ENCODE peak calls at places on chromosomes 1 and 21, in eight cellular contexts. One of them, this sample, is unnamed.

GRCh38 chr1:246492611-246493245 is 14.4 kb downstream of the SMYD3 start:
- DNase-seq in A549: peak
- DNase-seq in spleen: no peak
- DNase-seq in WERI-Rb-1: peak
- DNase-seq in cardiac fibroblast: peak
- DNase-seq in foreskin fibroblast: peak
- DNase-seq in AG04450: peak
- DNase-seq in nephron progenitor cell: peak
- DNase-seq in this sample: peak

GRCh38 chr1:169604781-169605560 is 18.7 kb upstream of the F5 start:
- DNase-seq in A549: no peak
- DNase-seq in spleen: peak
- DNase-seq in WERI-Rb-1: no peak
- DNase-seq in cardiac fibroblast: no peak
- DNase-seq in foreskin fibroblast: no peak
- DNase-seq in AG04450: no peak
- DNase-seq in nephron progenitor cell: no peak
- DNase-seq in this sample: no peak

GRCh38 chr1:64514197-64514765 is 44.4 kb downstream of the CACHD1 start:
- DNase-seq in A549: no peak
- DNase-seq in spleen: no peak
- DNase-seq in WERI-Rb-1: no peak
- DNase-seq in cardiac fibroblast: peak
- DNase-seq in foreskin fibroblast: peak
- DNase-seq in AG04450: peak
- DNase-seq in nephron progenitor cell: no peak
- DNase-seq in this sample: no peak

GRCh38 chr1:5770981-5771765 is 221.1 kb downstream of the NPHP4 start:
- DNase-seq in A549: no peak
- DNase-seq in spleen: no peak
- DNase-seq in WERI-Rb-1: peak
- DNase-seq in cardiac fibroblast: no peak
- DNase-seq in foreskin fibroblast: peak
- DNase-seq in AG04450: no peak
- DNase-seq in nephron progenitor cell: no peak
- DNase-seq in this sample: no peak

GRCh38 chr1:247448107-247448778 is 9.7 kb downstream of the OR2B11 start:
- DNase-seq in A549: peak
- DNase-seq in spleen: peak
- DNase-seq in WERI-Rb-1: peak
- DNase-seq in cardiac fibroblast: peak
- DNase-seq in foreskin fibroblast: peak
- DNase-seq in AG04450: no peak
- DNase-seq in nephron progenitor cell: peak
- DNase-seq in this sample: no peak

GRCh38 chr1:188249813-188250212 is 1421.1 kb downstream of the PLA2G4A start:
- DNase-seq in A549: no peak
- DNase-seq in spleen: no peak
- DNase-seq in WERI-Rb-1: no peak
- DNase-seq in cardiac fibroblast: no peak
- DNase-seq in foreskin fibroblast: no peak
- DNase-seq in AG04450: no peak
- DNase-seq in nephron progenitor cell: no peak
- DNase-seq in this sample: no peak

GRCh38 chr1:225872075-225872430 is 10.1 kb downstream of the TMEM63A start:
- DNase-seq in A549: no peak
- DNase-seq in spleen: no peak
- DNase-seq in WERI-Rb-1: no peak
- DNase-seq in cardiac fibroblast: no peak
- DNase-seq in foreskin fibroblast: no peak
- DNase-seq in AG04450: no peak
- DNase-seq in nephron progenitor cell: no peak
- DNase-seq in this sample: no peak

GRCh38 chr1:191929383-191929782 is 228.9 kb upstream of the RGS18 start:
- DNase-seq in A549: no peak
- DNase-seq in spleen: no peak
- DNase-seq in WERI-Rb-1: no peak
- DNase-seq in cardiac fibroblast: no peak
- DNase-seq in foreskin fibroblast: no peak
- DNase-seq in AG04450: no peak
- DNase-seq in nephron progenitor cell: no peak
- DNase-seq in this sample: no peak

GRCh38 chr1:167795810-167796740 is 74.3 kb downstream of the MPZL1 start:
- DNase-seq in A549: peak
- DNase-seq in spleen: no peak
- DNase-seq in WERI-Rb-1: no peak
- DNase-seq in cardiac fibroblast: peak
- DNase-seq in foreskin fibroblast: peak
- DNase-seq in AG04450: no peak
- DNase-seq in nephron progenitor cell: no peak
- DNase-seq in this sample: no peak

GRCh38 chr1:119964673-119965363 is 68.5 kb upstream of the ADAM30 start:
- DNase-seq in A549: no peak
- DNase-seq in spleen: no peak
- DNase-seq in WERI-Rb-1: no peak
- DNase-seq in cardiac fibroblast: no peak
- DNase-seq in foreskin fibroblast: peak
- DNase-seq in AG04450: peak
- DNase-seq in nephron progenitor cell: no peak
- DNase-seq in this sample: no peak

GRCh38 chr1:17591814-17592430 is 52.4 kb downstream of the ARHGEF10L start:
- DNase-seq in A549: no peak
- DNase-seq in spleen: no peak
- DNase-seq in WERI-Rb-1: no peak
- DNase-seq in cardiac fibroblast: no peak
- DNase-seq in foreskin fibroblast: no peak
- DNase-seq in AG04450: no peak
- DNase-seq in nephron progenitor cell: no peak
- DNase-seq in this sample: no peak

GRCh38 chr1:39204441-39205081 is at the start of gene MACF1:
- DNase-seq in A549: peak
- DNase-seq in spleen: no peak
- DNase-seq in WERI-Rb-1: no peak
- DNase-seq in cardiac fibroblast: peak
- DNase-seq in foreskin fibroblast: peak
- DNase-seq in AG04450: peak
- DNase-seq in nephron progenitor cell: peak
- DNase-seq in this sample: no peak

GRCh38 chr1:209780276-209780675 is 4.1 kb downstream of the C1orf74 start:
- DNase-seq in A549: no peak
- DNase-seq in spleen: no peak
- DNase-seq in WERI-Rb-1: no peak
- DNase-seq in cardiac fibroblast: no peak
- DNase-seq in foreskin fibroblast: no peak
- DNase-seq in AG04450: no peak
- DNase-seq in nephron progenitor cell: no peak
- DNase-seq in this sample: no peak

GRCh38 chr1:162159515-162159914 is 90.0 kb downstream of the NOS1AP start:
- DNase-seq in A549: no peak
- DNase-seq in spleen: no peak
- DNase-seq in WERI-Rb-1: peak
- DNase-seq in cardiac fibroblast: no peak
- DNase-seq in foreskin fibroblast: peak
- DNase-seq in AG04450: no peak
- DNase-seq in nephron progenitor cell: no peak
- DNase-seq in this sample: no peak

GRCh38 chr1:42266253-42267135 is 68.5 kb downstream of the FOXJ3 start:
- DNase-seq in A549: no peak
- DNase-seq in spleen: no peak
- DNase-seq in WERI-Rb-1: no peak
- DNase-seq in cardiac fibroblast: no peak
- DNase-seq in foreskin fibroblast: no peak
- DNase-seq in AG04450: no peak
- DNase-seq in nephron progenitor cell: no peak
- DNase-seq in this sample: no peak

GRCh38 chr1:43358121-43358745 is 548 bp upstream of the CDC20 start:
- DNase-seq in A549: peak
- DNase-seq in spleen: no peak
- DNase-seq in WERI-Rb-1: peak
- DNase-seq in cardiac fibroblast: no peak
- DNase-seq in foreskin fibroblast: peak
- DNase-seq in AG04450: no peak
- DNase-seq in nephron progenitor cell: no peak
- DNase-seq in this sample: peak

GRCh38 chr1:13710097-13710496 is 10.1 kb downstream of the PRDM2 start:
- DNase-seq in A549: no peak
- DNase-seq in spleen: no peak
- DNase-seq in WERI-Rb-1: no peak
- DNase-seq in cardiac fibroblast: no peak
- DNase-seq in foreskin fibroblast: no peak
- DNase-seq in AG04450: no peak
- DNase-seq in nephron progenitor cell: no peak
- DNase-seq in this sample: no peak

DNA sequence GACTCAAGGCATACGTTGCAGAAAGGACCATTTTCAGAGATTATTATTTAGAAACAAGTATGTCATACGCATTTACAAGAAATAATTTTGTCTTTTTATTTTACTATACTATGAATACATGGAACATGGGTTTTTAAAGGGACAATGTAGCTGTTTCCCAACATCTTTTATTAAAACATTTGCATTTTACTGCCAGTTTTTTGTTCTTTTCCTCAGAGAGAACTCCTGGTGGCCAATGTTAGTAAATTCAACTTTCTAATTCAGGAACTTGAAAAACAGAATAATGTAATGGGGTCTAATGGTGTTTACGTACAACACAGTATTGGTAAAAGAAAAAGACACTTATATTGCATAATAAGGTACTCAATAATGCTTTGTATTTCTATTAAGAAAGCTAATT is 14.9 kb downstream of the PRDM2 start:
- DNase-seq in A549: no peak
- DNase-seq in spleen: no peak
- DNase-seq in WERI-Rb-1: no peak
- DNase-seq in cardiac fibroblast: peak
- DNase-seq in foreskin fibroblast: peak
- DNase-seq in AG04450: no peak
- DNase-seq in nephron progenitor cell: no peak
- DNase-seq in this sample: no peak
- TF ChIP-seq CTCF in A549: no peak
- TF ChIP-seq CTCF in spleen: peak
- TF ChIP-seq CTCF in WERI-Rb-1: no peak
- TF ChIP-seq CTCF in cardiac fibroblast: no peak
- TF ChIP-seq CTCF in foreskin fibroblast: peak
- TF ChIP-seq CTCF in AG04450: peak
- TF ChIP-seq CTCF in nephron progenitor cell: no peak
- TF ChIP-seq CTCF in this sample: no peak

GRCh38 chr21:43315244-43316137 is 111.4 kb downstream of the SIK1 start:
- DNase-seq in A549: no peak
- DNase-seq in spleen: no peak
- DNase-seq in WERI-Rb-1: no peak
- DNase-seq in cardiac fibroblast: no peak
- DNase-seq in foreskin fibroblast: peak
- DNase-seq in AG04450: no peak
- DNase-seq in nephron progenitor cell: no peak
- DNase-seq in this sample: no peak
- TF ChIP-seq CTCF in A549: no peak
- TF ChIP-seq CTCF in spleen: peak
- TF ChIP-seq CTCF in WERI-Rb-1: peak
- TF ChIP-seq CTCF in cardiac fibroblast: no peak
- TF ChIP-seq CTCF in foreskin fibroblast: no peak
- TF ChIP-seq CTCF in AG04450: peak
- TF ChIP-seq CTCF in nephron progenitor cell: no peak
- TF ChIP-seq CTCF in this sample: peak

DNA sequence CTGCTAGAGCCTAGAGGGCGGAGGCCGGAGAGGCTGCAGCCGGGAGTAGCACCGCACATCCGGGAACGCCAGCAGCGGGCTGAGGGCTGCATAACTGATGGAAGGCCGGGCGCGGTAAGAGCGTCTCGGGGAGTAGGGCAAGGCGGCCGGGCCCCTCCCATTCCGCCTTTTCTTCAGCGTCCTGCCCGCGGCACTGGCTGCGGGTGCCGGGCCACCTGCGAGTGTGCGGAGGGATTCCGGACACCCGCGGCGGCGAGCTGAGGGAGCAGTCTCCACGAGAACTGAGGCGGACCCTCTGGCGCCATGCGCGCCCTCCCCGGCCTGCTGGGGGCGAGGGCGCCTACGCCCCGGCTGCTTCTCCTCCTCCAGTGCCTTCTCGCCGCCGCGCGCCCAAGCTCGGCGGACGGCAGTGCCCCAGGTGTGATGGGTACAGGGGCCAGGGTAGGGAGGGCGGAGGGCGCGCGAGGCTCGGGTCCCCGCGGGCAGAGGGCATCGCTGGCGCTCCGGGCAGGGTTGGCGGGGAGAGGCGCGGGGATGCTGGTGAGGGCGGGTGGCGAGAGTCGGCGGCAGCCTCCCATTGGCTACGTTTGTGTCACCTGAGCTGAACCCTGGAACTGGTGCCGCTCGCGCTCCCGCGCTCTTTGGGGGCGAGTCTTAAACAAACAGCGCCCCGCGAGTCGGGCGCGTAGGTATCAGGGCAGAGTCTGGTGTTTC is 334.4 kb downstream of the SRGAP2C start:
- DNase-seq in A549: peak
- DNase-seq in spleen: peak
- DNase-seq in WERI-Rb-1: peak
- DNase-seq in cardiac fibroblast: peak
- DNase-seq in foreskin fibroblast: peak
- DNase-seq in AG04450: no peak
- DNase-seq in nephron progenitor cell: peak
- DNase-seq in this sample: no peak
- TF ChIP-seq CTCF in A549: no peak
- TF ChIP-seq CTCF in spleen: peak
- TF ChIP-seq CTCF in WERI-Rb-1: no peak
- TF ChIP-seq CTCF in cardiac fibroblast: no peak
- TF ChIP-seq CTCF in foreskin fibroblast: no peak
- TF ChIP-seq CTCF in AG04450: no peak
- TF ChIP-seq CTCF in nephron progenitor cell: no peak
- TF ChIP-seq CTCF in this sample: no peak

GRCh38 chr1:195580988-195581387 is 1027.3 kb downstream of the KCNT2 start:
- DNase-seq in A549: no peak
- DNase-seq in spleen: no peak
- DNase-seq in WERI-Rb-1: no peak
- DNase-seq in cardiac fibroblast: peak
- DNase-seq in foreskin fibroblast: peak
- DNase-seq in AG04450: no peak
- DNase-seq in nephron progenitor cell: no peak
- DNase-seq in this sample: no peak
- TF ChIP-seq CTCF in A549: no peak
- TF ChIP-seq CTCF in spleen: no peak
- TF ChIP-seq CTCF in WERI-Rb-1: no peak
- TF ChIP-seq CTCF in cardiac fibroblast: peak
- TF ChIP-seq CTCF in foreskin fibroblast: no peak
- TF ChIP-seq CTCF in AG04450: peak
- TF ChIP-seq CTCF in nephron progenitor cell: peak
- TF ChIP-seq CTCF in this sample: no peak

This sample was measured in GM10248.